ENCODE peak calls at places on chromosome 1, in four cellular contexts. R, T, X and M are unnamed samples.

GRCh38 chr1:235901461-235901860 is 34.8 kb upstream of the LYST start:
- DNase-seq in R (no peak), X (no peak), T (no peak), M (no peak)

GRCh38 chr1:156676820-156677615 is at the start of gene NES:
- DNase-seq in R (no peak), T (peak), X (peak), M (no peak)

GRCh38 chr1:3556336-3556735 is 55.0 kb downstream of the MEGF6 start:
- DNase-seq in T (no peak), X (no peak), R (no peak), M (no peak)

GRCh38 chr1:116806671-116807070 is 52.4 kb downstream of the CD2 start:
- DNase-seq in X (no peak), R (no peak), T (no peak), M (no peak)

GRCh38 chr1:109783436-109783835 is 19.7 kb upstream of the EPS8L3 start:
- DNase-seq in X (no peak), R (peak), T (no peak), M (peak)

GRCh38 chr1:106944721-106945120 is 111.8 kb upstream of the PRMT6 start:
- DNase-seq in R (no peak), T (no peak), X (no peak), M (no peak)

GRCh38 chr1:6095511-6096242 is 50.0 kb downstream of the KCNAB2 start:
- DNase-seq in R (no peak), X (no peak), T (no peak), M (peak)

GRCh38 chr1:158037876-158038359 is 44.5 kb downstream of the KIRREL1 start:
- DNase-seq in X (no peak), T (no peak), R (no peak), M (no peak)

GRCh38 chr1:244340396-244340795 is 111.3 kb downstream of the ADSS2 start:
- DNase-seq in T (no peak), R (no peak), X (no peak), M (no peak)

DNA sequence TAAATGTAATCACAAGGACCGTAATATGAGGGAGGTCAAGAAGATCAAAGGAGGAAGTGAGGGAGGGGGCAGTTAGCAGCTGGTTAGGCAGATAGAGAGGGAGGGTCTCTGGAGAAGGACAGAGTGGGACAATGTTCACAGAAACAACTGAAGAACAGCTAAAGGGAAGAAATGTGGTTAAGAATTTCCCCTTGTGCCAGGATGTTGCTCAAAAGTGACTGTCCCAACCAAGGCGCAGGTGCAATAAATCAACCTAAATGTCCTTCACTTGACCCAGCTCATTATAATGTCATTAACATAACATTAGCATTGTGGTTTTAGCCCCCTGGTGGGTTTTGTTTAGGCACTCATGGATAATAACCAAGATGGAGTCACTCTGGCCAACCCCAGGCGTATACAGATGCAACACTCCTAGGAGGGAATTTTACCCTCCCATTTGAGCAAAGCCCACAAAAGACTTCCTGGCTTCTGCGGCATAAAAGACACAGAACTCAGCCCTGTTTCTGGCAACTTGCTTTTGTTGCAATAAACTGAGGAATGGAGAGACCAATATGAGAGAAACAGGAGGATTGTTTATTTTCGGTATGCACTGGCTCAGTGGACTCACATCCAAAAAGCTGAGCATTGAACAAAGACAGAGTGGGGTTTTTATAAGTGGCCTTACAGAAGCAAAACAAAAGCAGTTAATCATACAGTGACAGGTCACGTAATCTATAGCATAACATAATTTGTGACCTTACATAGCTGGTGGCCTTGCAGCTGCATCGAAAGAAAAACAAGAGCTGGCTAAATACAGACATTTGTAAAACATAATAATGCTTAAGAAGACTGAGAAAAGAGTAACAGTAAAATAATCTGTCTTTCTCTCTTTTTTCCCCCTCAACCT is 7.2 kb upstream of the CA6 start:
- DNase-seq in X (no peak), T (no peak), R (no peak), M (no peak)
- H3K27ac ChIP-seq in X (no peak), T (no peak), R (no peak), M (no peak)

DNA sequence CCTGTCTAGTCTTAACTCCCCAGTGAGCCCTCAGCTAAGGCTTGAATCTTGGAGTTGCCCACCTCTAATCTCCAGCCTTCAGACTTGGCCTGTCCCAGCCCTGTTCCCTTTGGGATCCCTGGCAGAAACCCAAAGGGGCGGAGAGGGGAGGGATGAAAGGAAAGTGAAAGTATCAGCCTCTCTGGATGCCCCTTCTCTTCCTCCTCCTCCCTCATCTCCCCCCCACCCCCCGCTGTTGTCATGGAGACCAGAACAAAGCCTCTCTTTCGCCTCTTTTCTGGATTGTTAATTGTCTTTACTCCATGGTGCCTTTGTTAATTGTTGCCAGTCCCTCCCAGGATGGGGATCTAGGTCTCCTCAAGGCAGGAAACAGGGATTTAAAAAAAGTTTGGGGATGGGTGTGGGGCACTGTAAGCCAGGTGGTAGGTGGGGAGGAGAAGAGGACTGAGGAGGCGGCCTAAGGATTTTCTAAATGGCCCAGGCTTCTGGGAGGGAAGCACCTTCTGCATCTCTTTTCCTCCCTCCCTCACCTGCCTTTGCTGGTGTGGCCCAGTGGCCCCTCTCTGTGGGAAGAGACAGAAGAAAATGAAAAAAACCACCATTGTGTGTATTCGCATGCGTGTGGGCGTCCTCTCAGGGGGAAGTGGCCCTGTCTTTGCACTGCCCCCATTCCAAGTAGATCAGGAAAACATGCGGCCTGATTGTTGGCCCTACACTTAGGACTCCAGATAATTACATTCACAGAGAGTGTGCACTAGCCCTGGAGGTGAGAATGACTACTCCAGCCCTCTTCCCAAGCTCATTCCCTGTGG is 7.5 kb upstream of the SOX13 start:
- DNase-seq in R (no peak), X (peak), T (peak), M (no peak)
- H3K27ac ChIP-seq in R (no peak), X (no peak), T (peak), M (no peak)

GRCh38 chr1:211698161-211699026 is 23.0 kb upstream of the NEK2 start:
- DNase-seq in R (peak), T (peak), X (peak), M (peak)
- H3K27ac ChIP-seq in R (peak), T (no peak), X (no peak), M (no peak)

GRCh38 chr1:224637936-224638335 is 21.8 kb downstream of the CNIH3 start:
- DNase-seq in R (no peak), T (no peak), X (no peak), M (no peak)
- H3K27ac ChIP-seq in R (no peak), T (no peak), X (no peak), M (no peak)

GRCh38 chr1:62689524-62689923 is 1.3 kb upstream of the DOCK7 start:
- DNase-seq in R (no peak), T (no peak), X (no peak), M (no peak)
- H3K27ac ChIP-seq in R (no peak), T (peak), X (peak), M (peak)

GRCh38 chr1:40746344-40747090 is 37.1 kb upstream of the KCNQ4 start:
- DNase-seq in X (no peak), R (no peak), T (no peak), M (no peak)
- H3K27ac ChIP-seq in X (no peak), R (no peak), T (no peak), M (no peak)

DNA sequence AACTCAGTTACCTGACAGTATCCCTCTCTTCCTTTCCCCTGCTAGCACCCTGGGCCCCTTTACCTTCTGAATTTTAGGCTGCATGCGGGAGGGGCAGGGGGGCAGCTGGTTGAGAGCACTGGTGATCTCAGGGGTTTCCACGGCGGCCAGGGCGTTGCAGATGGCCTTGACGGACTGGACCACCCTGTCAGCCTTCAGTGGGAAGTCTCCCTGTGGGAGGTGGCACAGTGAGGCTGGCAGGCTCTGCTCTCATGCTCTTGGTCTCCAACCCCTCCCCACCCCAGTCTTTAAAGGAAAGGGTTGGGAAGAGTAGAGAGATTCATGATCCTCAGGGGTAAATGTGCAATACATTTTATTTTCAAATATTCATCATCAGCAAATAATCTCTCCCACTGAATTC is 36.9 kb downstream of the PIK3C2B start:
- DNase-seq in X (no peak), R (no peak), T (no peak), M (no peak)
- H3K27ac ChIP-seq in X (no peak), R (no peak), T (no peak), M (no peak)